ENCODE peak calls at places on chromosomes 2 and 18, in six cellular contexts. One of them, this sample, is unnamed.

GRCh38 chr2:67057123-67057522 is 340.0 kb upstream of the ETAA1 start:
- DNase-seq in brain microvascular endothelial cell: no peak
- DNase-seq in AG04450: no peak
- DNase-seq in A549: no peak
- DNase-seq in Calu3: no peak
- DNase-seq in GM10248: no peak
- DNase-seq in this sample: no peak

GRCh38 chr2:202588647-202589581 is 45.9 kb upstream of the FAM117B start:
- DNase-seq in GM10248: peak; percentile 78
- DNase-seq in A549: peak; percentile 76
- DNase-seq in Calu3: peak; percentile 66
- DNase-seq in brain microvascular endothelial cell: peak; percentile 58
- DNase-seq in AG04450: peak; percentile 23
- DNase-seq in this sample: peak; percentile 63

GRCh38 chr18:8776013-8776515 is 70.7 kb downstream of the MTCL1 start:
- DNase-seq in brain microvascular endothelial cell: no peak
- DNase-seq in Calu3: no peak
- DNase-seq in AG04450: no peak
- DNase-seq in GM10248: no peak
- DNase-seq in A549: no peak
- DNase-seq in this sample: no peak

GRCh38 chr2:241738040-241738686 is 3.7 kb downstream of the D2HGDH start:
- DNase-seq in AG04450: no peak
- DNase-seq in Calu3: no peak
- DNase-seq in GM10248: no peak
- DNase-seq in A549: no peak
- DNase-seq in brain microvascular endothelial cell: no peak
- DNase-seq in this sample: no peak

GRCh38 chr18:79139206-79139605 is 70.0 kb downstream of the ATP9B start:
- DNase-seq in brain microvascular endothelial cell: no peak
- DNase-seq in Calu3: no peak
- DNase-seq in AG04450: peak; percentile 32
- DNase-seq in A549: no peak
- DNase-seq in GM10248: no peak
- DNase-seq in this sample: no peak

GRCh38 chr2:112765251-112765650 is 842 bp upstream of the CKAP2L start:
- DNase-seq in GM10248: no peak
- DNase-seq in A549: no peak
- DNase-seq in brain microvascular endothelial cell: no peak
- DNase-seq in Calu3: no peak
- DNase-seq in AG04450: no peak
- DNase-seq in this sample: no peak

GRCh38 chr2:119387381-119388129 is 20.8 kb downstream of the DBI start:
- DNase-seq in brain microvascular endothelial cell: peak; percentile 74
- DNase-seq in A549: peak; percentile 21
- DNase-seq in GM10248: peak; percentile 75
- DNase-seq in Calu3: peak; percentile 40
- DNase-seq in AG04450: no peak
- DNase-seq in this sample: peak; percentile 83

GRCh38 chr2:235977445-235977844 is 190.7 kb downstream of the GBX2 start:
- DNase-seq in AG04450: no peak
- DNase-seq in Calu3: no peak
- DNase-seq in GM10248: no peak
- DNase-seq in brain microvascular endothelial cell: no peak
- DNase-seq in A549: no peak
- DNase-seq in this sample: peak; percentile 10

GRCh38 chr2:154698789-154699559 is 479 bp downstream of the KCNJ3 start:
- DNase-seq in A549: no peak
- DNase-seq in Calu3: no peak
- DNase-seq in AG04450: no peak
- DNase-seq in brain microvascular endothelial cell: no peak
- DNase-seq in GM10248: no peak
- DNase-seq in this sample: no peak

GRCh38 chr2:83115606-83116005 is 1343.5 kb downstream of the SUCLG1 start:
- DNase-seq in AG04450: no peak
- DNase-seq in Calu3: no peak
- DNase-seq in A549: no peak
- DNase-seq in brain microvascular endothelial cell: no peak
- DNase-seq in GM10248: no peak
- DNase-seq in this sample: no peak

GRCh38 chr2:6972067-6972710 is 55.0 kb downstream of the RNF144A start:
- DNase-seq in GM10248: no peak
- DNase-seq in A549: no peak
- DNase-seq in AG04450: no peak
- DNase-seq in brain microvascular endothelial cell: no peak
- DNase-seq in Calu3: no peak
- DNase-seq in this sample: no peak

GRCh38 chr2:56376699-56377665 is 193.2 kb downstream of the CCDC85A start:
- DNase-seq in GM10248: no peak
- DNase-seq in A549: no peak
- DNase-seq in Calu3: no peak
- DNase-seq in brain microvascular endothelial cell: no peak
- DNase-seq in AG04450: no peak
- DNase-seq in this sample: no peak

GRCh38 chr2:184938221-184938985 is 340.1 kb downstream of the ZNF804A start:
- DNase-seq in A549: no peak
- DNase-seq in Calu3: no peak
- DNase-seq in AG04450: no peak
- DNase-seq in GM10248: no peak
- DNase-seq in brain microvascular endothelial cell: no peak
- DNase-seq in this sample: no peak

GRCh38 chr2:57882895-57883515 is 163.6 kb upstream of the VRK2 start:
- DNase-seq in A549: peak; percentile 72
- DNase-seq in brain microvascular endothelial cell: no peak
- DNase-seq in AG04450: no peak
- DNase-seq in Calu3: no peak
- DNase-seq in GM10248: no peak
- DNase-seq in this sample: no peak

GRCh38 chr2:179124282-179124681 is 74.3 kb upstream of the CCDC141 start:
- DNase-seq in A549: no peak
- DNase-seq in brain microvascular endothelial cell: no peak
- DNase-seq in Calu3: no peak
- DNase-seq in GM10248: no peak
- DNase-seq in AG04450: no peak
- DNase-seq in this sample: no peak

GRCh38 chr2:162297925-162298552 is 20.4 kb downstream of the IFIH1 start:
- DNase-seq in AG04450: peak; percentile 44
- DNase-seq in Calu3: peak; percentile 65
- DNase-seq in brain microvascular endothelial cell: peak; percentile 87
- DNase-seq in GM10248: peak; percentile 29
- DNase-seq in A549: peak; percentile 75
- DNase-seq in this sample: peak; percentile 48

GRCh38 chr2:10759151-10759714 is 37.8 kb downstream of the ATP6V1C2 start:
- DNase-seq in brain microvascular endothelial cell: no peak
- DNase-seq in A549: no peak
- DNase-seq in AG04450: no peak
- DNase-seq in GM10248: no peak
- DNase-seq in Calu3: no peak
- DNase-seq in this sample: no peak

GRCh38 chr2:46273919-46274318 is 23.3 kb upstream of the EPAS1 start:
- DNase-seq in brain microvascular endothelial cell: peak; percentile 34
- DNase-seq in Calu3: no peak
- DNase-seq in A549: peak; percentile 22
- DNase-seq in GM10248: no peak
- DNase-seq in AG04450: no peak
- DNase-seq in this sample: no peak

GRCh38 chr18:27366151-27366550 is 181.0 kb upstream of the CHST9 start:
- DNase-seq in brain microvascular endothelial cell: no peak
- DNase-seq in AG04450: no peak
- DNase-seq in A549: no peak
- DNase-seq in GM10248: no peak
- DNase-seq in Calu3: no peak
- DNase-seq in this sample: no peak

GRCh38 chr2:171158036-171158789 is 2.5 kb downstream of the TLK1 start:
- DNase-seq in brain microvascular endothelial cell: no peak
- DNase-seq in A549: no peak
- DNase-seq in GM10248: no peak
- DNase-seq in Calu3: no peak
- DNase-seq in AG04450: no peak
- DNase-seq in this sample: no peak

GRCh38 chr2:181642071-181642470 is 14.8 kb downstream of the CERKL start:
- DNase-seq in brain microvascular endothelial cell: no peak
- DNase-seq in AG04450: no peak
- DNase-seq in GM10248: no peak
- DNase-seq in A549: no peak
- DNase-seq in Calu3: no peak
- DNase-seq in this sample: no peak

DNA sequence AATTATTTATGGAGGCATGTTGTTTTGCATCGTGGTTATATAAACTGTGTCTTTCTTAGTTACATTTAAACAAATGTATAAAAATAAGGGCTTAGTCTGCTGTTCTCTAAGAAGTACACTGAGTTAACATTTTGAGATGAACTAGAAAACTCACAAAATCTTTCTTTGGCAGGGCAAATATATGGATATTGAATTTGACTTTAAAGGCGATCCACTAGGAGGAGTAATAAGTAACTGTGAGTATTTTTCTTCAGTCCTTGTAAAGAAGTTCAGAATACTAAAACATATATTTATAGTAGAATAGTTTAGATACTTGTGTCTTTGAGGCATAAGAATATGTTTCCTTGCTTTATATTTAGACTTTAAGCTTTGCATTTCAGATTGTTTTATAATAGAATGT is 104.8 kb downstream of the MYO1B start:
- DNase-seq in AG04450: no peak
- DNase-seq in GM10248: no peak
- DNase-seq in brain microvascular endothelial cell: no peak
- DNase-seq in Calu3: no peak
- DNase-seq in A549: no peak
- DNase-seq in this sample: no peak
- TF ChIP-seq CTCF in AG04450: peak; percentile 26
- TF ChIP-seq CTCF in GM10248: no peak
- TF ChIP-seq CTCF in brain microvascular endothelial cell: no peak
- TF ChIP-seq CTCF in Calu3: no peak
- TF ChIP-seq CTCF in A549: no peak
- TF ChIP-seq CTCF in this sample: no peak

DNA sequence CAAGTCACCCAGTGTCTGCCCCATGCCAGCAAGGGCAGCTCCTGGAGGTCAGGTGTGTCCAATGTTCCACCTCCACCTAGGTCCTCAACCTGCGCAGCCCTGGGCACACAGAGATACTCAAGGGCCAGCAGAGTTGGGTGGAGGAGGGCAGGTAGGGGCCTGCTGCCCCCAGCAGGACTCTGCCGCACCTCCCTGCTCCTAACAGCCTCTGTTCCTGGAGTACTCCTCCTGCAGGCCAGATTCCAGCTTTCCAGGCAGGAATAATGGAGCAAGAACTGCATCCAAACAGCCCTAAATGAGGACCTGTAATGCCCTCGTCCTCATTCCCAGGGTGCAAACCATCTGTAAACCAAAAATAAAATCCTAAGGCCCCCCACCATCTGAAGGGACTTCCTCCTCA is 44.4 kb upstream of the ACAA2 start:
- DNase-seq in brain microvascular endothelial cell: no peak
- DNase-seq in AG04450: no peak
- DNase-seq in A549: no peak
- DNase-seq in GM10248: no peak
- DNase-seq in Calu3: no peak
- DNase-seq in this sample: no peak
- TF ChIP-seq CTCF in brain microvascular endothelial cell: peak; percentile 43
- TF ChIP-seq CTCF in AG04450: peak; percentile 17
- TF ChIP-seq CTCF in A549: no peak
- TF ChIP-seq CTCF in GM10248: no peak
- TF ChIP-seq CTCF in Calu3: no peak
- TF ChIP-seq CTCF in this sample: no peak

GRCh38 chr2:60105868-60106267 is 447.6 kb downstream of the BCL11A start:
- DNase-seq in GM10248: no peak
- DNase-seq in Calu3: no peak
- DNase-seq in AG04450: no peak
- DNase-seq in A549: no peak
- DNase-seq in brain microvascular endothelial cell: no peak
- DNase-seq in this sample: no peak

GRCh38 chr2:60104514-60105501 is 448.6 kb downstream of the BCL11A start:
- DNase-seq in A549: no peak
- DNase-seq in brain microvascular endothelial cell: no peak
- DNase-seq in AG04450: no peak
- DNase-seq in Calu3: no peak
- DNase-seq in GM10248: no peak
- DNase-seq in this sample: no peak

GRCh38 chr2:60106836-60107529 is 446.5 kb downstream of the BCL11A start:
- DNase-seq in A549: no peak
- DNase-seq in Calu3: no peak
- DNase-seq in GM10248: no peak
- DNase-seq in brain microvascular endothelial cell: no peak
- DNase-seq in AG04450: no peak
- DNase-seq in this sample: no peak

GRCh38 chr2:60109744-60110143 is 443.7 kb downstream of the BCL11A start:
- DNase-seq in brain microvascular endothelial cell: no peak
- DNase-seq in AG04450: no peak
- DNase-seq in A549: no peak
- DNase-seq in Calu3: no peak
- DNase-seq in GM10248: no peak
- DNase-seq in this sample: no peak
- TF ChIP-seq CTCF in brain microvascular endothelial cell: no peak
- TF ChIP-seq CTCF in AG04450: no peak
- TF ChIP-seq CTCF in A549: no peak
- TF ChIP-seq CTCF in Calu3: no peak
- TF ChIP-seq CTCF in GM10248: no peak
- TF ChIP-seq CTCF in this sample: no peak

DNA sequence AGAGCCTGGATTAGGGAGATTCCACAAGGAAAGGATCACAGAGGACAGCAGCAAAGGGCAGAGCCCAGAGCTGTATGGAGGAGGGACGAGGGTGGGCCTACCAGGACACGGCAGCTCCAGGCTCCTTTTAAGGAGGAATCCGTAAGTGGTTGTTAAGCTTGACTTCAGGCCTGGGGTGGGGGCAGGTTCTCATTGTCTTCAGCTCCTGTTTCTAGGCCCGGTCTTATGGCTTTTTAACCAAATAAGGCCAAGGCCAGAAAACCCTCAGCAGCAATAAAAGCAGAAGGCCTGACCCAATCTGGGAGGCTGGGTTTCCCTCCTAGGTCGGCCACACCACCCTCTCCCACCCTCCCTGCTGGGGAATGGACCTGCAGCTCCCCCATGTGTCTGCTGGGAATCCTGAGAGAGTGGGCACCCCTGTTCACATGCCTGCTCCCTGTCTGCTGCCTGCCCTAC is 111.2 kb downstream of the PLB1 start:
- DNase-seq in A549: peak; percentile 43
- DNase-seq in GM10248: no peak
- DNase-seq in brain microvascular endothelial cell: no peak
- DNase-seq in AG04450: no peak
- DNase-seq in Calu3: peak; percentile 15
- DNase-seq in this sample: no peak
- TF ChIP-seq CTCF in A549: peak; percentile 31
- TF ChIP-seq CTCF in GM10248: no peak
- TF ChIP-seq CTCF in brain microvascular endothelial cell: peak; percentile 46
- TF ChIP-seq CTCF in AG04450: peak; percentile 15
- TF ChIP-seq CTCF in Calu3: no peak
- TF ChIP-seq CTCF in this sample: no peak

DNA sequence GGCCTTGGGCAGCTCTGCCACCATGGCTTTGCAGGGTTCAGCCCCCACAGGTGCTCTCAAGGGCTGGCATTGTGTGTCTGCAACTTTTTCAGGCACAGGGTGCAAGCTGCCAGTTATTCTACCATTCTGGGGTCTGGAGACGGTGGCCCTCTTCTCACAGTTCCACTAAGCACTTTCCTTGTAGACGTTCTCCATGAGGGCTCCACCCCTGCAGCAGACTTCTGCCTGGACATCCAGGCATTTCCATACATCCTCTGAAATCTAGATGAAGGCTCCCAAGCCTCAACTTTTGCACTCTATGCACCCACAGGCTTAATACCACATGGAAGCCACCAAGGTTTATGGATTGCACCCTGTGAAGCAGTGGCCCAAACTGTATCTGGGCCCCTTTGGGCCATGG is 91.0 kb upstream of the RND3 start:
- DNase-seq in GM10248: no peak
- DNase-seq in brain microvascular endothelial cell: no peak
- DNase-seq in Calu3: no peak
- DNase-seq in AG04450: no peak
- DNase-seq in A549: no peak
- DNase-seq in this sample: no peak
- TF ChIP-seq CTCF in GM10248: no peak
- TF ChIP-seq CTCF in brain microvascular endothelial cell: no peak
- TF ChIP-seq CTCF in Calu3: no peak
- TF ChIP-seq CTCF in AG04450: no peak
- TF ChIP-seq CTCF in A549: no peak
- TF ChIP-seq CTCF in this sample: no peak

This sample was measured in CD14-positive monocyte.